ENCODE peak calls at places on chromosome 2, in four cellular contexts. E, C, K and D are unnamed samples.

GRCh38 chr2:38207168-38207567 is 131.2 kb upstream of the CYP1B1 start:
- ATAC-seq in E (no peak), C (no peak), K (no peak), D (no peak)

GRCh38 chr2:7468448-7468828 is 551.2 kb downstream of the RNF144A start:
- ATAC-seq in E (no peak), K (no peak), C (no peak), D (no peak)

GRCh38 chr2:44120428-44120827 is 48.2 kb upstream of the PPM1B start:
- ATAC-seq in E (no peak), K (no peak), C (no peak), D (no peak)

GRCh38 chr2:101500175-101500574 is 25.3 kb upstream of the RFX8 start:
- ATAC-seq in E (no peak), K (no peak), C (no peak), D (no peak)

GRCh38 chr2:186934420-186934819 is 85.5 kb upstream of the ZSWIM2 start:
- ATAC-seq in C (no peak), K (no peak), E (peak; percentile 68), D (no peak)

GRCh38 chr2:85468096-85468703 is 49.7 kb downstream of the SH2D6 start:
- ATAC-seq in E (no peak), C (no peak), K (peak; percentile 8), D (no peak)

GRCh38 chr2:110773470-110773921 is 41.1 kb downstream of the ACOXL start:
- ATAC-seq in K (peak; percentile 68), E (peak; percentile 6), C (no peak), D (peak; percentile 91)

GRCh38 chr2:218027426-218028188 is 24.8 kb upstream of the TNS1 start:
- ATAC-seq in K (no peak), C (no peak), E (no peak), D (no peak)

GRCh38 chr2:234690569-234691225 is 193.8 kb upstream of the ARL4C start:
- ATAC-seq in K (no peak), E (no peak), C (peak; percentile 58), D (no peak)

GRCh38 chr2:117820444-117820843 is 6.0 kb downstream of the DDX18 start:
- ATAC-seq in E (no peak), K (no peak), C (no peak), D (no peak)

GRCh38 chr2:28976584-28976983 is 4.5 kb upstream of the TOGARAM2 start:
- ATAC-seq in K (no peak), C (no peak), E (no peak), D (no peak)

GRCh38 chr2:118207889-118208288 is 119.6 kb downstream of the INSIG2 start:
- ATAC-seq in E (no peak), C (no peak), K (no peak), D (no peak)

GRCh38 chr2:239911630-239912071 is 113.5 kb downstream of the NDUFA10 start:
- ATAC-seq in E (no peak), C (no peak), K (no peak), D (peak; percentile 65)

GRCh38 chr2:127320586-127321275 is 26.8 kb upstream of the ERCC3 start:
- ATAC-seq in E (no peak), C (no peak), K (no peak), D (no peak)

GRCh38 chr2:43100883-43101662 is 125.3 kb downstream of the ZFP36L2 start:
- ATAC-seq in C (peak; percentile 75), K (no peak), E (peak; percentile 80), D (peak; percentile 75)

GRCh38 chr2:43099797-43100196 is 126.6 kb downstream of the ZFP36L2 start:
- ATAC-seq in K (no peak), C (no peak), E (no peak), D (no peak)

GRCh38 chr2:43098539-43098938 is 127.9 kb downstream of the ZFP36L2 start:
- ATAC-seq in E (no peak), K (peak; percentile 22), C (no peak), D (no peak)

GRCh38 chr2:43101751-43102150 is 124.7 kb downstream of the ZFP36L2 start:
- ATAC-seq in E (peak; percentile 2), K (no peak), C (no peak), D (no peak)

DNA sequence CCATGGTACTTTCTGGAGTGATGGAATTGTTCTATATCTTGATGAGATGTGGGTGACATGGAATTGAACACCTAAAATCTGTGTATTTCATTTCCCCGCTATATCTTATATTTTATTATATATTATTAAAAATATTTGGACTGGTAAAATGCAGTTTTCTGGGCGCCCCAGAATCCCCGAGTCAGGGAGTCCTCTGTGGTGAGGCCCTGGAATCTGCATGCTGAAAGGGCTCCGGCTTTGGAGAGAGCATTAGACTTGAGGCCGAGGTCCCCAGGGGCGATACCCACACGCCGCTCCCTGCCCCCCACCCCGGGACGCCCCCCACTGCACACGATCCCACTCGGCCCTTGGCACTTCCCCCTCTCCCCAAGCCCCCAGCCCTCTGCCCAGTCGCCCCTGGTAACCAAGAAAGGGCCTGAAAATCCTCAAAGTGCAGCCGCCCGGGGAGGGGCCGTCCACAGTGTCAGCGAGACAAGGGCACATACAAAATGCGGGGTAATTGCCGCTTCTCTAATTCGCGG is 126.0 kb downstream of the ZFP36L2 start:
- ATAC-seq in K (no peak), E (peak; percentile 4), C (no peak), D (no peak)
- H3K4me3 ChIP-seq in K (no peak overlapping the region), E (peak overlapping the region; percentile 68), C (peak overlapping the region; percentile 34), D (peak overlapping the region; percentile 62)

DNA sequence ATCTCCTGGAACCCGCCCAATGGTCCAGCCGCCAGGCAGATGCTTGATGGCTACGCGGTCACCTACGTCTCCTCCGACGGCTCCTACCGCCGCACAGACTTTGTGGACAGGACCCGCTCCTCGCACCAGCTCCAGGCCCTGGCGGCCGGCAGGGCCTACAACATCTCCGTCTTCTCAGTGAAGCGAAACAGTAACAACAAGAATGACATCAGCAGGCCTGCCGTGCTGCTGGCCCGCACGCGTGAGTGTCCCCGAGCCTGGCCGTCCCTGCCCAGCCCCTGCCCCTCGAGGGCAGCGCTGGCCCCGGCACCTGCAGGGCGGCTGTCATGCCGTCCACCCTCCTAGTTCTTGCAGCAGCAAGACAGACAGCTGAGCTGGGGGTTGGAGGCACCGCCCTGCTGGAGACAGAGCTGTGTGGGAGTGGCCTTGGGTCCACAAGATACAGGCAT is 36.7 kb downstream of the MTERF4 start:
- ATAC-seq in K (no peak), C (no peak), E (no peak), D (no peak)
- TF ChIP-seq POLR2AphosphoS5 in K (no peak), C (no peak), E (no peak), D (no peak)

DNA sequence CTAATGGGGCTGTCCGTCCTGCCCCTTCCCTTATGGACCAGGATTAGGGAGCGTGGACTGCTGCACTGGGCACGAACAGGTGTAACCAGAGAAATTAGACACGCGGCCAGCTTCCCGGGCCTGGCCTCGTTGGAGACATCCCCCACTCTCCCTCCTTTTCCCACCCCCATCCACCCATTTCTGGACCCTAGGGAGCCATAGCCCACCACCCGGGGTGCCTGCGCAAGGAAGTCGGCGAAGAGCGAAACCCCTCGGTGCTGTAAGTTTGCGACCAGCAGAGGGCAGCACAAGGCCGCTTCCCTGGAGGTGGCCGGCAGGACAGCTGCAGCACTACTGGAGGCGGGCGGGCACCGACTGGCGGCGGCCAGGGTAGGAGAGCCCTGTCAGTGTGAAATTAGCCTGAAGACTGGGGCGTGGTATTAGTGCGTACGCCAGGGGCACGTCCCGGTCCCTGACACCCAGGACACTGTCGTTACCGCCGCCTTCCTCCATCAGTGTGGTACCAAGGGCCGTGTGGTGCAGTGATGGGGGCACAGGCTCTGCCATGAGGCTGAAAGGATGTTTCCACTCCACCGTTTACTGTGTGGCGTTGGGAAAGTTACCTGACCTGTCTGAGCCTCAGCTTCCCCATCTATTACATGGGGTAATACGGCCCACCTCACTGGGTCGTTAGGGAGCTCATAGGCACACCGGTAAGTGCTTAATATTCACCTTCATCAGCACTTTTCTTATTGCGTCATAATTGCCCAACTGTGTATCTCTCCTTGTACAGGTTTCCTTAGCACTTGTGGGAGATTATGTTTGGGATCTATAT is 36.0 kb upstream of the CD207 start:
- ATAC-seq in C (peak; percentile 99), E (peak; percentile 99), K (peak; percentile 98), D (peak; percentile 88)
- H3K4me3 ChIP-seq in C (no peak overlapping the region), E (peak overlapping the region; percentile 26), K (no peak overlapping the region), D (peak overlapping the region; percentile 24)

GRCh38 chr2:223811757-223812156 is 25.6 kb downstream of the AP1S3 start:
- ATAC-seq in K (no peak), E (no peak), C (no peak), D (no peak)

GRCh38 chr2:223819891-223820290 is 17.5 kb downstream of the AP1S3 start:
- ATAC-seq in C (no peak), K (no peak), E (no peak), D (no peak)

GRCh38 chr2:223813329-223813728 is 24.1 kb downstream of the AP1S3 start:
- ATAC-seq in E (no peak), C (no peak), K (no peak), D (no peak)

GRCh38 chr2:223815186-223815883 is 22.0 kb downstream of the AP1S3 start:
- ATAC-seq in K (no peak), C (peak; percentile 92), E (no peak), D (no peak)

DNA sequence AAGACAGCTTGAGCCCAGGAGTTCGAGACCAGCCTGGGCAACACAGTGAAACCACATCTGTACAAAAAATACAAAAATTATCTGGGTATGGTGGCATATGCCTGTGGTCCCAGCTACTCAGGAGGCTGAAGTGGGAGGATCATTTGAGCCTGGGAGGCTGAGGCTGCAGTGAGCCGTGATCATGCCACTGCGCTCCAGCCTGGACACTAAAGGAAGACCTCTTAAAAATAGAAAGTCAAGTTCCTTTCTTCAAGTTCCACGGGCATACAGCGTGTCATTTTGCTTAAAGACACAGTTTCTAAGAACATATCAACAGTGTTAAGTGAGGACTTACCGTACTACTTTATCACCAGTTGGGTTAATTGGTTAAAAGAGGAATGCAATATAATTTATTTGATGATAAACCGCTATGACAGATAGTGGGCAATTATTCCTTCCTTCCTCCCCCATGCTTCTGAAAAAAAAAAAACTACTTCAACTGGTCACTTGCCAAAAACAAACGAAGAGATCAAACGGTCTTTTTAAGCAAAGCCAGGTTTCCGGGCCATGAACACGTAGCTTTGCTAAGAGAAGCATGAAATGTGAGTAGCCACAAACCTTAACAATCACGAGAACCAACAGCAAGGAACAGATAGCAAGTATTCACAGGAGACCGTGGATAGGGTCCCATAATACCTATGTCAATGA is 21.4 kb downstream of the AP1S3 start:
- ATAC-seq in C (peak; percentile 32), E (no peak), K (no peak), D (no peak)
- TF ChIP-seq POLR2AphosphoS5 in C (no peak), E (no peak), K (no peak), D (peak; percentile 55)

GRCh38 chr2:138504092-138504491 is 2.5 kb downstream of the SPOPL start:
- ATAC-seq in C (no peak), K (no peak), E (no peak), D (no peak)
- H3K4me3 ChIP-seq in C (peak overlapping the region; percentile 95), K (peak overlapping the region; percentile 76), E (peak overlapping the region; percentile 99), D (peak overlapping the region; percentile 93)

DNA sequence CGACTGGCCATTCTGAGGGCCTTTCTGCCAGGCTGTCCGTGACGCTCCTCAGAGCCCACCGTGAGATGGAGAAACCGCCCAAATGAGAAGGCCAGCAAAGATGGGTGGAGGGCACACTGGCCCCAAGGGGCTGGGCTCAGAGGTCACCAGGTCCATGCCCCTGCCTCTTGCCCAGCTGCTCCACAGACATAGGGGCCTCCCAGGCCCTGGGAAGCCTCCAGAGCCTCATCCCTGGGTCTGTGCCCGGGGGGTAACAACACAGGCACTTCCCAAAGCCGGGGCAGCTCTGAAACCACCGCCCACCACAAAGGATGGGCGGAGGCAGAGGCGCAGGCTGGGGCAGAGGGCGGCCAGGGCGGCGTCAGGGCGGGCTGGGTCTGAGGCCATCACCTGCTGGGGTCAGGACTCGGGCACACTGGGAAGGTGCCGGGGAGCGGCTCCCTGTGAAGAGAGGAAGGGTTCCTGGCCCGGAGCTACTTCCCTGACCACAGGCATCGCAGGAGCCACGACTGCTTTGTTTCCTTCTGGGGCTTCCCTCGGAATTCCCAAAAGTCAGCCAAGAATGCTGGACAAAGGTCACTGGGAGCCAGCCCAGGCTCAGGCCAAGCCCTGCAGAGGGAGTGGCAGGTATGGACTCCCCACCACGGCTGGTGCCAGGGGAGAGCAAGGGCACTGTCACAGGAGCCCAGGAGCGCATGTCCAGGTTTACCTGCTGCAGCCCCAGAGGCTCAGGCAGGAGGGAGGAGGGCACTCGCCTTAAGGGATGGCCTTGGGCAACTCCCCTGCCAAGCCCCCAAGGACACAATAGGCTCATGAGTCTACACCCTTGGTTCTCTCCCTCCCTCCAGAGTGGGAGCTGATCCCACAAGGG is 9.4 kb downstream of the CYP26B1 start:
- ATAC-seq in K (peak; percentile 26), E (peak; percentile 6), C (peak; percentile 34), D (no peak)
- TF ChIP-seq POLR2AphosphoS5 in K (no peak), E (no peak), C (no peak), D (no peak)